ENCODE peak calls at places on chromosomes 6 and 20, in five cellular contexts. S is SJCRH30, D is right atrium auricular region, W is stomach, T is upper lobe of right lung. V is an unnamed sample.

GRCh38 chr6:56713285-56713684 is 70.6 kb upstream of the DST start:
- DNase-seq in S (peak), D (peak), W (peak), T (no peak), V (no peak)

GRCh38 chr6:138162104-138162946 is 586 bp downstream of the ARFGEF3 start:
- DNase-seq in S (peak), D (no peak), W (peak), T (peak), V (no peak)

GRCh38 chr20:41452226-41452625 is 85.6 kb upstream of the EMILIN3 start:
- DNase-seq in S (no peak), D (no peak), W (no peak), T (no peak), V (no peak)

GRCh38 chr6:36171573-36171972 is 25.0 kb upstream of the BRPF3 start:
- DNase-seq in S (no peak), D (no peak), W (no peak), T (no peak), V (no peak)

GRCh38 chr6:138161434-138162103 is at the start of gene ARFGEF3:
- DNase-seq in S (peak), D (no peak), W (peak), T (peak), V (no peak)

GRCh38 chr20:61724376-61724775 is 341.3 kb downstream of the TAF4 start:
- DNase-seq in S (peak), D (no peak), W (no peak), T (no peak), V (no peak)

GRCh38 chr6:37822851-37823682 is 3.5 kb downstream of the ZFAND3 start:
- DNase-seq in S (peak), D (no peak), W (peak), T (no peak), V (no peak)

GRCh38 chr6:139738801-139739490 is 364.5 kb upstream of the CITED2 start:
- DNase-seq in S (no peak), D (no peak), W (no peak), T (no peak), V (no peak)

GRCh38 chr20:56393133-56393472 is 658 bp downstream of the CSTF1 start:
- DNase-seq in S (peak), D (no peak), W (no peak), T (no peak), V (no peak)

GRCh38 chr20:20487811-20488210 is 119.9 kb downstream of the INSM1 start:
- DNase-seq in S (no peak), D (no peak), W (no peak), T (no peak), V (no peak)

GRCh38 chr20:54167909-54168872 is 5.6 kb downstream of the CYP24A1 start:
- DNase-seq in S (peak), D (no peak), W (no peak), T (no peak), V (no peak)

GRCh38 chr20:50153153-50153499 is 397 bp downstream of the PEDS1 start:
- DNase-seq in S (peak), D (no peak), W (no peak), T (no peak), V (no peak)

GRCh38 chr6:4662886-4663285 is 113.3 kb upstream of the CDYL start:
- DNase-seq in S (no peak), D (no peak), W (no peak), T (no peak), V (no peak)

GRCh38 chr6:152496731-152497130 is 140.4 kb downstream of the SYNE1 start:
- DNase-seq in S (no peak), D (no peak), W (no peak), T (no peak), V (no peak)

GRCh38 chr20:45011108-45011526 is 44.8 kb downstream of the STK4 start:
- DNase-seq in S (peak), D (no peak), W (peak), T (no peak), V (peak)
- H3K27ac ChIP-seq in S (no peak), D (no peak), W (no peak), T (no peak), V (peak)

GRCh38 chr6:42378536-42378935 is 73.2 kb downstream of the TRERF1 start:
- DNase-seq in S (no peak), D (no peak), W (no peak), T (no peak), V (no peak)

GRCh38 chr6:42374027-42374669 is 77.6 kb downstream of the TRERF1 start:
- DNase-seq in S (peak), D (no peak), W (no peak), T (no peak), V (no peak)

GRCh38 chr6:42378125-42378524 is 73.6 kb downstream of the TRERF1 start:
- DNase-seq in S (no peak), D (no peak), W (no peak), T (no peak), V (no peak)

GRCh38 chr6:42375007-42375635 is 76.6 kb downstream of the TRERF1 start:
- DNase-seq in S (no peak), D (no peak), W (no peak), T (no peak), V (no peak)

GRCh38 chr6:42375905-42376304 is 75.8 kb downstream of the TRERF1 start:
- DNase-seq in S (no peak), D (no peak), W (no peak), T (no peak), V (no peak)
- H3K27ac ChIP-seq in S (no peak), D (no peak), W (no peak), T (no peak), V (no peak)

DNA sequence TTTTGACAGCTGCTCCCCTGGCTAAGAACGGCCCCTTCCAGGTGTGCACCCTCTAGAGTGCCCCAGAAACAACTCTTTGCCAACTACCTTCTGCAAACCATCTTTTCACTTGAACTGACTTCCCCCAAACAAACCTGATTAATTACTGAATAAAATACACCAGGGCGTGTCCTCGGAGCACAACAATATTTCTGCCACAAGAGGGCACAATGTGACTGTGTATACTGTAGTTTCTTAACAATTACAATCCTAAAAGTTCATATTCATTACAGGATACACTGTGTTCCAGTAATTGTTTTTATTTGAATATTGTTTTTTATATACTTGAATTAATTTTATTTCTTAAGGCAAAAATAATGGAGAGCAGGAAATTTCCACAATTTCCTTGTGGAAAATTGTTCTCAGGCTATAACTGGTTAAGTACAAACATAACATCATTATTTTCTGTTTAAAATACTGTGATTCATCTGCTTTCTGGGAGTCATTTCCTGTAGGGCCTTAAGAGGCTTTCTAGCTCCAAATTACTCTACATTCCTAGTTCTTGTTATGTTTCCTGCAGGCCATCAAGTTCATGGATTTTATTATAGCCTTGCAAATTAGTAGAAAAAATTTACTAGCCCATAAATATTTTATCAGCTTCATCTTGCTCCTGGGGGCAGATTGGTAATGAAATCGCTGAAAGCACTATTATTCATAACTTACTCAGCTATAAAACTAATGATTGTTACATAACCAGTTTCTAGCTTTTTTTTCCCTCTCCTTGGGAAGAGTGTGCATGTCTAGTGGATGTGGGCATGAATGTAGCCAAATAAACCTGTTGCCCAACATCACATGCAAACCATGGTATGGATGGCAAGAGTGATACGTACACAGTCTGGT is 51.9 kb upstream of the SLC22A16 start:
- DNase-seq in S (peak), D (peak), W (peak), T (no peak), V (no peak)
- H3K27ac ChIP-seq in S (peak), D (peak), W (no peak), T (no peak), V (peak)

GRCh38 chr6:151088599-151088935 is 151.2 kb upstream of the AKAP12 start:
- DNase-seq in S (no peak), D (no peak), W (no peak), T (no peak), V (no peak)

GRCh38 chr6:151089916-151090443 is 149.8 kb upstream of the AKAP12 start:
- DNase-seq in S (no peak), D (no peak), W (no peak), T (no peak), V (no peak)

GRCh38 chr6:151084275-151084674 is 155.5 kb upstream of the AKAP12 start:
- DNase-seq in S (no peak), D (no peak), W (no peak), T (no peak), V (no peak)

GRCh38 chr6:151091571-151091970 is 148.2 kb upstream of the AKAP12 start:
- DNase-seq in S (no peak), D (no peak), W (no peak), T (no peak), V (no peak)

GRCh38 chr6:151087861-151088598 is 151.7 kb upstream of the AKAP12 start:
- DNase-seq in S (no peak), D (no peak), W (no peak), T (no peak), V (no peak)
- H3K27ac ChIP-seq in S (no peak), D (peak), W (peak), T (no peak), V (no peak)

V was measured in AG04450.